ENCODE peak calls at places on chromosomes 12 and 14, in nine cellular contexts. C, H, X, P, I, R, K, S and Y are unnamed samples.

GRCh38 chr14:77324816-77325745 is 4.2 kb downstream of the GSTZ1 start:
- DNase-seq in C (no peak), H (no peak), X (no peak), P (no peak), I (no peak), R (no peak), K (no peak), S (no peak), Y (no peak)

GRCh38 chr12:94586589-94587259 is 63.6 kb downstream of the TMCC3 start:
- DNase-seq in C (no peak), H (no peak), X (no peak), P (no peak), I (no peak), R (no peak), K (no peak), S (no peak), Y (no peak)

GRCh38 chr14:63956326-63956725 is 103.5 kb downstream of the SYNE2 start:
- DNase-seq in C (no peak), H (peak; percentile 55), X (no peak), P (no peak), I (no peak), R (no peak), K (no peak), S (no peak), Y (no peak)

GRCh38 chr14:105314287-105315185 is at the start of gene PACS2:
- DNase-seq in C (peak; percentile 63), H (peak; percentile 38), X (peak; percentile 100), P (no peak), I (peak; percentile 87), R (peak; percentile 81), K (peak; percentile 79), S (peak; percentile 81), Y (peak; percentile 56)

GRCh38 chr14:29458547-29458946 is 469.1 kb downstream of the PRKD1 start:
- DNase-seq in C (no peak), H (peak; percentile 14), X (no peak), P (no peak), I (no peak), R (no peak), K (peak; percentile 38), S (no peak), Y (no peak)

GRCh38 chr14:51490205-51490604 is 161.5 kb upstream of the FRMD6 start:
- DNase-seq in C (no peak), H (peak; percentile 86), X (no peak), P (no peak), I (no peak), R (no peak), K (no peak), S (peak; percentile 28), Y (no peak)

GRCh38 chr12:88597361-88597760 is 17.1 kb upstream of the KITLG start:
- DNase-seq in C (no peak), H (no peak), X (no peak), P (no peak), I (no peak), R (no peak), K (no peak), S (no peak), Y (no peak)

GRCh38 chr12:20494803-20495202 is 126.5 kb downstream of the PDE3A start:
- DNase-seq in C (no peak), H (peak; percentile 12), X (no peak), P (no peak), I (no peak), R (no peak), K (no peak), S (no peak), Y (no peak)

GRCh38 chr14:69424139-69424923 is 25.8 kb downstream of the SLC39A9 start:
- DNase-seq in C (no peak), H (peak; percentile 8), X (no peak), P (no peak), I (no peak), R (no peak), K (no peak), S (no peak), Y (no peak)

GRCh38 chr12:78483767-78484315 is 380.7 kb upstream of the SYT1 start:
- DNase-seq in C (no peak), H (no peak), X (no peak), P (no peak), I (no peak), R (no peak), K (no peak), S (no peak), Y (no peak)